ENCODE peak calls at places on chromosomes 5 and 9, in five cellular contexts. E, Z, J, I and G are unnamed samples.
A peak's percentile ranks its signal among the peaks of the same experiment; 100 is the strongest.

GRCh38 chr5:88660947-88661869 is 221.8 kb downstream of the MEF2C start:
- DNase-seq in E (no peak), Z (peak; percentile 55), J (peak; percentile 44), I (peak; percentile 97), G (peak; percentile 34)

GRCh38 chr5:169808118-169808581 is 171.1 kb downstream of the DOCK2 start:
- DNase-seq in E (no peak), Z (no peak), J (no peak), I (no peak), G (no peak)

GRCh38 chr9:133233681-133234432 is 24.8 kb upstream of the OBP2B start:
- DNase-seq in E (peak; percentile 77), Z (no peak), J (no peak), I (no peak), G (no peak)

GRCh38 chr9:6703898-6704639 is 53.7 kb upstream of the KDM4C start:
- DNase-seq in E (peak; percentile 96), Z (peak; percentile 82), J (peak; percentile 27), I (peak; percentile 5), G (peak; percentile 11)

GRCh38 chr9:87499455-87500015 is 1.9 kb downstream of the DAPK1 start:
- DNase-seq in E (no peak), Z (no peak), J (no peak), I (no peak), G (no peak)

GRCh38 chr9:23555849-23556248 is 270.2 kb downstream of the ELAVL2 start:
- DNase-seq in E (no peak), Z (no peak), J (no peak), I (no peak), G (no peak)

GRCh38 chr5:2263763-2264162 is 381.0 kb upstream of the IRX4 start:
- DNase-seq in E (peak; percentile 53), Z (no peak), J (no peak), I (no peak), G (no peak)

GRCh38 chr9:14342746-14343145 is 28.8 kb upstream of the NFIB start:
- DNase-seq in E (no peak), Z (no peak), J (no peak), I (no peak), G (no peak)

GRCh38 chr5:64149857-64150521 is 15.7 kb upstream of the RNF180 start:
- DNase-seq in E (no peak), Z (no peak), J (no peak), I (no peak), G (no peak)